ENCODE peak calls at places on chromosomes 2 and 18, in nine cellular contexts. F is activated CD4-positive, CD25-positive, alpha-beta regulatory T cell treated with anti-CD3 and anti-CD28 coated beads, Interleukin-2, amount 50 U/mL, for 72 hours; P is stimulated activated naive CD4-positive, alpha-beta T cell; N is stomach; H is GM13976; E is Right ventricle myocardium inferior; Y is A549; G is activated T-helper 1 cell treated with Interleukin-2 at 50 U/mL for 16 hours; S is amygdala. V is an unnamed sample.
A peak's percentile ranks its signal among the peaks of the same experiment; 100 is the strongest.

GRCh38 chr2:98569197-98569793 is 39.0 kb downstream of the COA5 start:
- DNase-seq in E (no peak), F (peak; percentile 79), H (peak; percentile 87), Y (peak; percentile 22), G (peak; percentile 44), S (no peak), N (peak; percentile 58), P (peak; percentile 30), V (no peak)

GRCh38 chr2:121220995-121221394 is 64.0 kb downstream of the TFCP2L1 start:
- DNase-seq in S (no peak), G (no peak), H (no peak), N (no peak), P (no peak), F (no peak), E (no peak), Y (peak; percentile 38), V (peak; percentile 16)

GRCh38 chr2:174023591-174024523 is 58.7 kb upstream of the SP3 start:
- DNase-seq in S (no peak), H (peak; percentile 39), P (no peak), E (peak; percentile 80), Y (peak; percentile 67), G (no peak), F (peak; percentile 45), N (peak; percentile 45), V (no peak)

GRCh38 chr2:96763511-96764252 is 3.0 kb downstream of the CNNM4 start:
- DNase-seq in P (no peak), S (no peak), F (no peak), N (no peak), E (no peak), H (peak; percentile 69), Y (no peak), G (no peak), V (no peak)

GRCh38 chr2:70143314-70144150 is 47.3 kb downstream of the C2orf42 start:
- DNase-seq in P (no peak), H (no peak), G (no peak), Y (peak; percentile 81), N (peak; percentile 60), E (no peak), F (peak; percentile 48), S (peak; percentile 38), V (no peak)

GRCh38 chr2:70069049-70069448 is 18.2 kb upstream of the PCBP1 start:
- DNase-seq in Y (no peak), S (no peak), F (peak; percentile 58), E (no peak), P (peak; percentile 55), N (peak; percentile 48), H (peak; percentile 63), G (peak; percentile 37), V (no peak)

GRCh38 chr2:239880396-239880795 is 144.7 kb downstream of the NDUFA10 start:
- DNase-seq in N (peak; percentile 18), G (no peak), P (no peak), E (peak; percentile 25), H (no peak), Y (no peak), S (no peak), F (no peak), V (no peak)

GRCh38 chr18:49650426-49650891 is 88.6 kb downstream of the LIPG start:
- DNase-seq in P (no peak), H (no peak), E (no peak), Y (no peak), N (peak; percentile 14), G (no peak), F (no peak), S (no peak), V (no peak)

GRCh38 chr2:185610301-185610700 is 128.3 kb upstream of the FSIP2 start:
- DNase-seq in P (no peak), S (no peak), F (no peak), Y (no peak), G (no peak), H (no peak), E (no peak), N (no peak), V (no peak)

GRCh38 chr2:46852124-46852523 is 63.5 kb downstream of the MCFD2 start:
- DNase-seq in P (no peak), E (no peak), S (no peak), F (no peak), G (no peak), N (no peak), Y (no peak), H (no peak), V (no peak)

GRCh38 chr2:84971799-84972790 is 1.1 kb downstream of the KCMF1 start:
- DNase-seq in N (peak; percentile 57), P (peak; percentile 61), H (peak; percentile 79), F (peak; percentile 71), E (peak; percentile 86), Y (peak; percentile 46), S (peak; percentile 35), G (peak; percentile 50), V (no peak)

GRCh38 chr18:46675112-46675511 is 18.1 kb upstream of the LOXHD1 start:
- DNase-seq in P (no peak), F (no peak), G (no peak), N (no peak), S (no peak), H (no peak), Y (no peak), E (peak; percentile 34), V (no peak)

GRCh38 chr2:222904557-222905258 is 43.9 kb downstream of the ACSL3 start:
- DNase-seq in F (no peak), S (no peak), G (no peak), N (no peak), E (no peak), P (no peak), H (no peak), Y (no peak), V (no peak)

GRCh38 chr2:204533629-204534370 is 11.5 kb upstream of the PARD3B start:
- DNase-seq in F (no peak), N (no peak), G (no peak), P (no peak), Y (peak; percentile 33), H (no peak), E (no peak), S (no peak), V (no peak)

GRCh38 chr2:228827056-228827455 is 444.0 kb downstream of the PID1 start:
- DNase-seq in N (no peak), F (no peak), P (no peak), H (no peak), G (no peak), E (no peak), Y (no peak), S (no peak), V (peak; percentile 65)

GRCh38 chr18:57422313-57422872 is 12.8 kb upstream of the ONECUT2 start:
- DNase-seq in Y (no peak), F (no peak), N (no peak), G (no peak), S (no peak), H (no peak), E (no peak), P (no peak), V (no peak)

GRCh38 chr2:33518929-33519328 is 42.5 kb downstream of the RASGRP3 start:
- DNase-seq in P (no peak), Y (peak; percentile 65), G (no peak), S (no peak), F (no peak), E (no peak), N (no peak), H (no peak), V (peak; percentile 28)

GRCh38 chr18:34493099-34493544 is 217.0 kb upstream of the DTNA start:
- DNase-seq in E (peak; percentile 80), N (peak; percentile 28), P (no peak), G (no peak), Y (peak; percentile 23), F (no peak), H (peak; percentile 32), S (peak; percentile 82), V (peak; percentile 80)

GRCh38 chr2:236305531-236305930 is 41.3 kb upstream of the ASB18 start:
- DNase-seq in G (no peak), P (no peak), H (no peak), Y (no peak), N (no peak), E (no peak), S (no peak), F (no peak), V (no peak)

GRCh38 chr2:173648816-173649215 is 294.1 kb downstream of the CDCA7 start:
- DNase-seq in G (no peak), N (no peak), P (no peak), H (no peak), S (no peak), E (no peak), F (no peak), Y (no peak), V (no peak)

GRCh38 chr2:86480105-86480504 is 38.9 kb downstream of the KDM3A start:
- DNase-seq in H (no peak), E (peak; percentile 71), P (no peak), Y (no peak), S (peak; percentile 38), F (no peak), N (peak; percentile 57), G (no peak), V (no peak)

GRCh38 chr18:21049306-21049705 is 62.3 kb downstream of the ROCK1 start:
- DNase-seq in E (no peak), S (no peak), Y (no peak), N (no peak), G (no peak), P (no peak), F (no peak), H (no peak), V (no peak)

GRCh38 chr2:43851026-43851980 is 12.5 kb downstream of the ABCG8 start:
- DNase-seq in H (peak; percentile 10), F (no peak), G (no peak), Y (no peak), N (no peak), E (no peak), S (no peak), P (peak; percentile 3), V (no peak)

V was measured in NCI-H226.